ENCODE peak calls at places on chromosome 13, in eight cellular contexts. One of them, this sample, is unnamed.

GRCh38 chr13:101520672-101521071 is 68.2 kb downstream of the ITGBL1 start:
- DNase-seq in colonic mucosa: no peak
- DNase-seq in psoas muscle: no peak
- DNase-seq in body of pancreas: no peak
- DNase-seq in mammary epithelial cell: peak
- DNase-seq in left lung: no peak
- DNase-seq in Peyer's patch: no peak
- DNase-seq in pancreas: no peak
- DNase-seq in this sample: peak

GRCh38 chr13:21741396-21741795 is 70.5 kb downstream of the FGF9 start:
- DNase-seq in colonic mucosa: no peak
- DNase-seq in left lung: no peak
- DNase-seq in pancreas: no peak
- DNase-seq in psoas muscle: no peak
- DNase-seq in mammary epithelial cell: no peak
- DNase-seq in body of pancreas: no peak
- DNase-seq in Peyer's patch: no peak
- DNase-seq in this sample: no peak

GRCh38 chr13:48731957-48732569 is 78.3 kb downstream of the CYSLTR2 start:
- DNase-seq in left lung: peak
- DNase-seq in body of pancreas: peak
- DNase-seq in psoas muscle: peak
- DNase-seq in Peyer's patch: peak
- DNase-seq in colonic mucosa: peak
- DNase-seq in pancreas: peak
- DNase-seq in mammary epithelial cell: peak
- DNase-seq in this sample: peak

GRCh38 chr13:105598551-105598950 is 936.9 kb downstream of the EFNB2 start:
- DNase-seq in left lung: no peak
- DNase-seq in mammary epithelial cell: peak
- DNase-seq in psoas muscle: no peak
- DNase-seq in colonic mucosa: no peak
- DNase-seq in body of pancreas: no peak
- DNase-seq in Peyer's patch: no peak
- DNase-seq in pancreas: no peak
- DNase-seq in this sample: peak

GRCh38 chr13:91162180-91162579 is 185.3 kb upstream of the MIR17HG start:
- DNase-seq in body of pancreas: no peak
- DNase-seq in pancreas: no peak
- DNase-seq in left lung: no peak
- DNase-seq in colonic mucosa: no peak
- DNase-seq in mammary epithelial cell: no peak
- DNase-seq in Peyer's patch: no peak
- DNase-seq in psoas muscle: no peak
- DNase-seq in this sample: no peak

GRCh38 chr13:106649495-106649894 is 81.6 kb upstream of the ARGLU1 start:
- DNase-seq in psoas muscle: no peak
- DNase-seq in body of pancreas: no peak
- DNase-seq in mammary epithelial cell: peak
- DNase-seq in Peyer's patch: no peak
- DNase-seq in pancreas: no peak
- DNase-seq in colonic mucosa: peak
- DNase-seq in left lung: no peak
- DNase-seq in this sample: peak

GRCh38 chr13:38755792-38756191 is 68.9 kb downstream of the FREM2 start:
- DNase-seq in body of pancreas: peak
- DNase-seq in colonic mucosa: no peak
- DNase-seq in mammary epithelial cell: no peak
- DNase-seq in left lung: no peak
- DNase-seq in psoas muscle: no peak
- DNase-seq in pancreas: no peak
- DNase-seq in Peyer's patch: no peak
- DNase-seq in this sample: no peak

GRCh38 chr13:50261502-50261901 is 246.3 kb downstream of the KCNRG start:
- DNase-seq in mammary epithelial cell: peak
- DNase-seq in Peyer's patch: no peak
- DNase-seq in body of pancreas: no peak
- DNase-seq in colonic mucosa: no peak
- DNase-seq in pancreas: no peak
- DNase-seq in psoas muscle: no peak
- DNase-seq in left lung: no peak
- DNase-seq in this sample: no peak

GRCh38 chr13:51524312-51524711 is 60.0 kb upstream of the WDFY2 start:
- DNase-seq in pancreas: no peak
- DNase-seq in mammary epithelial cell: no peak
- DNase-seq in psoas muscle: no peak
- DNase-seq in colonic mucosa: no peak
- DNase-seq in body of pancreas: no peak
- DNase-seq in left lung: no peak
- DNase-seq in Peyer's patch: no peak
- DNase-seq in this sample: no peak

GRCh38 chr13:94435604-94436226 is 43.8 kb downstream of the DCT start:
- DNase-seq in mammary epithelial cell: peak
- DNase-seq in body of pancreas: no peak
- DNase-seq in pancreas: no peak
- DNase-seq in psoas muscle: no peak
- DNase-seq in colonic mucosa: no peak
- DNase-seq in left lung: no peak
- DNase-seq in Peyer's patch: no peak
- DNase-seq in this sample: peak

GRCh38 chr13:36829753-36830152 is 10.7 kb downstream of the RFXAP start:
- DNase-seq in mammary epithelial cell: no peak
- DNase-seq in colonic mucosa: no peak
- DNase-seq in body of pancreas: no peak
- DNase-seq in psoas muscle: no peak
- DNase-seq in Peyer's patch: no peak
- DNase-seq in left lung: no peak
- DNase-seq in pancreas: no peak
- DNase-seq in this sample: no peak

GRCh38 chr13:101434486-101434885 is 18.0 kb upstream of the ITGBL1 start:
- DNase-seq in colonic mucosa: no peak
- DNase-seq in mammary epithelial cell: no peak
- DNase-seq in body of pancreas: no peak
- DNase-seq in pancreas: no peak
- DNase-seq in Peyer's patch: no peak
- DNase-seq in left lung: no peak
- DNase-seq in psoas muscle: no peak
- DNase-seq in this sample: no peak

GRCh38 chr13:98853791-98854191 is 101.3 kb upstream of the SLC15A1 start:
- DNase-seq in colonic mucosa: no peak
- DNase-seq in psoas muscle: no peak
- DNase-seq in body of pancreas: no peak
- DNase-seq in left lung: no peak
- DNase-seq in mammary epithelial cell: peak
- DNase-seq in Peyer's patch: no peak
- DNase-seq in pancreas: no peak
- DNase-seq in this sample: peak

GRCh38 chr13:71619096-71619495 is 247.9 kb downstream of the DACH1 start:
- DNase-seq in colonic mucosa: no peak
- DNase-seq in psoas muscle: no peak
- DNase-seq in mammary epithelial cell: no peak
- DNase-seq in Peyer's patch: no peak
- DNase-seq in body of pancreas: no peak
- DNase-seq in pancreas: no peak
- DNase-seq in left lung: no peak
- DNase-seq in this sample: no peak

GRCh38 chr13:93227280-93227905 is 786 bp downstream of the GPC6 start:
- DNase-seq in left lung: peak
- DNase-seq in body of pancreas: no peak
- DNase-seq in mammary epithelial cell: peak
- DNase-seq in psoas muscle: peak
- DNase-seq in pancreas: peak
- DNase-seq in Peyer's patch: no peak
- DNase-seq in colonic mucosa: no peak
- DNase-seq in this sample: peak

GRCh38 chr13:91355099-91355825 is 7.8 kb downstream of the MIR17HG start:
- DNase-seq in psoas muscle: no peak
- DNase-seq in body of pancreas: no peak
- DNase-seq in colonic mucosa: no peak
- DNase-seq in pancreas: no peak
- DNase-seq in left lung: no peak
- DNase-seq in mammary epithelial cell: no peak
- DNase-seq in Peyer's patch: no peak
- DNase-seq in this sample: no peak

GRCh38 chr13:100336795-100337516 is 248.1 kb downstream of the PCCA start:
- DNase-seq in body of pancreas: no peak
- DNase-seq in psoas muscle: no peak
- DNase-seq in colonic mucosa: no peak
- DNase-seq in mammary epithelial cell: no peak
- DNase-seq in Peyer's patch: no peak
- DNase-seq in pancreas: no peak
- DNase-seq in left lung: no peak
- DNase-seq in this sample: no peak

GRCh38 chr13:89294115-89294867 is 1623.1 kb downstream of the SLITRK5 start:
- DNase-seq in Peyer's patch: no peak
- DNase-seq in mammary epithelial cell: no peak
- DNase-seq in colonic mucosa: no peak
- DNase-seq in body of pancreas: no peak
- DNase-seq in pancreas: no peak
- DNase-seq in psoas muscle: no peak
- DNase-seq in left lung: peak
- DNase-seq in this sample: no peak

GRCh38 chr13:107864543-107865460 is 350.5 kb downstream of the LIG4 start:
- DNase-seq in Peyer's patch: no peak
- DNase-seq in pancreas: peak
- DNase-seq in colonic mucosa: no peak
- DNase-seq in psoas muscle: no peak
- DNase-seq in left lung: no peak
- DNase-seq in body of pancreas: no peak
- DNase-seq in mammary epithelial cell: peak
- DNase-seq in this sample: peak

GRCh38 chr13:107364658-107365057 is 796.7 kb upstream of the ARGLU1 start:
- DNase-seq in left lung: no peak
- DNase-seq in pancreas: no peak
- DNase-seq in mammary epithelial cell: no peak
- DNase-seq in colonic mucosa: no peak
- DNase-seq in body of pancreas: no peak
- DNase-seq in Peyer's patch: no peak
- DNase-seq in psoas muscle: no peak
- DNase-seq in this sample: no peak

GRCh38 chr13:109010912-109011311 is 381.5 kb downstream of the MYO16 start:
- DNase-seq in pancreas: no peak
- DNase-seq in colonic mucosa: no peak
- DNase-seq in Peyer's patch: no peak
- DNase-seq in body of pancreas: no peak
- DNase-seq in mammary epithelial cell: no peak
- DNase-seq in psoas muscle: no peak
- DNase-seq in left lung: peak
- DNase-seq in this sample: peak

GRCh38 chr13:67977081-67977480 is 746.9 kb upstream of the PCDH9 start:
- DNase-seq in left lung: no peak
- DNase-seq in pancreas: no peak
- DNase-seq in psoas muscle: no peak
- DNase-seq in colonic mucosa: no peak
- DNase-seq in body of pancreas: no peak
- DNase-seq in mammary epithelial cell: no peak
- DNase-seq in Peyer's patch: no peak
- DNase-seq in this sample: no peak

GRCh38 chr13:49113526-49114286 is 106.4 kb upstream of the MLNR start:
- DNase-seq in psoas muscle: no peak
- DNase-seq in mammary epithelial cell: peak
- DNase-seq in Peyer's patch: no peak
- DNase-seq in colonic mucosa: no peak
- DNase-seq in pancreas: no peak
- DNase-seq in left lung: no peak
- DNase-seq in body of pancreas: no peak
- DNase-seq in this sample: peak

GRCh38 chr13:108961542-108962125 is 332.2 kb downstream of the MYO16 start:
- DNase-seq in body of pancreas: no peak
- DNase-seq in colonic mucosa: no peak
- DNase-seq in mammary epithelial cell: peak
- DNase-seq in Peyer's patch: no peak
- DNase-seq in psoas muscle: no peak
- DNase-seq in left lung: no peak
- DNase-seq in pancreas: no peak
- DNase-seq in this sample: peak

GRCh38 chr13:20465218-20465879 is 60.3 kb downstream of the CRYL1 start:
- DNase-seq in colonic mucosa: peak
- DNase-seq in left lung: no peak
- DNase-seq in psoas muscle: no peak
- DNase-seq in Peyer's patch: no peak
- DNase-seq in body of pancreas: no peak
- DNase-seq in pancreas: no peak
- DNase-seq in mammary epithelial cell: peak
- DNase-seq in this sample: no peak

GRCh38 chr13:59343993-59344780 is 819.5 kb downstream of the DIAPH3 start:
- DNase-seq in body of pancreas: peak
- DNase-seq in Peyer's patch: no peak
- DNase-seq in left lung: no peak
- DNase-seq in psoas muscle: no peak
- DNase-seq in mammary epithelial cell: no peak
- DNase-seq in colonic mucosa: no peak
- DNase-seq in pancreas: no peak
- DNase-seq in this sample: no peak
- TF ChIP-seq CTCF in body of pancreas: peak
- TF ChIP-seq CTCF in Peyer's patch: no peak
- TF ChIP-seq CTCF in left lung: no peak
- TF ChIP-seq CTCF in psoas muscle: no peak
- TF ChIP-seq CTCF in mammary epithelial cell: no peak
- TF ChIP-seq CTCF in colonic mucosa: no peak
- TF ChIP-seq CTCF in pancreas: no peak
- TF ChIP-seq CTCF in this sample: no peak

DNA sequence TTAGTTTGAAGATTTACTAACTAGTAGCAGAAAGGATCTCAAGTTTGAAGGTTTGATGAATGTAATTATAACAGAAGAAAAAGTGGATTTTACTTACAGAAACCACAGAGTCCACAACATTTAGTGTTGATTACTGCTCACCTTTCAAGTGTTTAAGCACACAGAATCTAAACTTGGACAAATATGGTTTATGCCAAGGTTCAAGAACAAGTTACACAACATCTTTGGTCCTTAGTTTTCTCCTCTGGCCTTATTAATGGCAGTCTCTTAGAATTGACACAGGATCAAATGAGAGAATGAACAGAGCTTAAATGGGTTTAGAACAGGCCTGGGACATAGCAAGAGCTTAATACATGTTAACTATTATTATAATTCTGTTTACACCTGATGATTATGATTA is 133.0 kb downstream of the RBM26 start:
- DNase-seq in colonic mucosa: no peak
- DNase-seq in left lung: no peak
- DNase-seq in pancreas: no peak
- DNase-seq in mammary epithelial cell: no peak
- DNase-seq in psoas muscle: no peak
- DNase-seq in Peyer's patch: no peak
- DNase-seq in body of pancreas: no peak
- DNase-seq in this sample: no peak
- H3K4me3 ChIP-seq in colonic mucosa: no peak
- H3K4me3 ChIP-seq in left lung: no peak
- H3K4me3 ChIP-seq in pancreas: no peak
- H3K4me3 ChIP-seq in mammary epithelial cell: no peak
- H3K4me3 ChIP-seq in psoas muscle: no peak
- H3K4me3 ChIP-seq in Peyer's patch: no peak
- H3K4me3 ChIP-seq in body of pancreas: no peak
- H3K4me3 ChIP-seq in this sample: no peak

GRCh38 chr13:103762523-103762922 is 696.3 kb upstream of the SLC10A2 start:
- DNase-seq in Peyer's patch: no peak
- DNase-seq in left lung: no peak
- DNase-seq in psoas muscle: no peak
- DNase-seq in pancreas: no peak
- DNase-seq in colonic mucosa: no peak
- DNase-seq in body of pancreas: no peak
- DNase-seq in mammary epithelial cell: no peak
- DNase-seq in this sample: no peak
- TF ChIP-seq CTCF in Peyer's patch: no peak
- TF ChIP-seq CTCF in left lung: no peak
- TF ChIP-seq CTCF in psoas muscle: no peak
- TF ChIP-seq CTCF in pancreas: no peak
- TF ChIP-seq CTCF in colonic mucosa: no peak
- TF ChIP-seq CTCF in body of pancreas: no peak
- TF ChIP-seq CTCF in mammary epithelial cell: peak
- TF ChIP-seq CTCF in this sample: peak

GRCh38 chr13:30362005-30362788 is 54.8 kb upstream of the KATNAL1 start:
- DNase-seq in Peyer's patch: no peak
- DNase-seq in pancreas: no peak
- DNase-seq in body of pancreas: no peak
- DNase-seq in colonic mucosa: no peak
- DNase-seq in psoas muscle: no peak
- DNase-seq in left lung: no peak
- DNase-seq in mammary epithelial cell: no peak
- DNase-seq in this sample: no peak
- H3K4me3 ChIP-seq in Peyer's patch: no peak
- H3K4me3 ChIP-seq in pancreas: no peak
- H3K4me3 ChIP-seq in body of pancreas: no peak
- H3K4me3 ChIP-seq in colonic mucosa: no peak
- H3K4me3 ChIP-seq in psoas muscle: no peak
- H3K4me3 ChIP-seq in left lung: no peak
- H3K4me3 ChIP-seq in mammary epithelial cell: no peak
- H3K4me3 ChIP-seq in this sample: no peak